ENCODE peak calls at places on chromosomes 7 and 10, in seven cellular contexts. One of them, this sample, is unnamed.

GRCh38 chr7:14761506-14762296 is 140.8 kb downstream of the DGKB start:
- DNase-seq in body of pancreas: peak
- DNase-seq in cardiac muscle cell: peak
- DNase-seq in heart right ventricle: peak
- DNase-seq in trophoblast cell: no peak
- DNase-seq in IMR-90: peak
- DNase-seq in AG04450: peak
- DNase-seq in this sample: peak

GRCh38 chr7:147492621-147493020 is 1097.9 kb upstream of the C7orf33 start:
- DNase-seq in trophoblast cell: no peak
- DNase-seq in IMR-90: peak
- DNase-seq in AG04450: no peak
- DNase-seq in body of pancreas: no peak
- DNase-seq in heart right ventricle: no peak
- DNase-seq in cardiac muscle cell: peak
- DNase-seq in this sample: no peak

GRCh38 chr10:8044908-8045727 is 9.4 kb upstream of the GATA3 start:
- DNase-seq in cardiac muscle cell: no peak
- DNase-seq in heart right ventricle: no peak
- DNase-seq in AG04450: no peak
- DNase-seq in body of pancreas: no peak
- DNase-seq in IMR-90: no peak
- DNase-seq in trophoblast cell: peak
- DNase-seq in this sample: no peak

GRCh38 chr7:105958037-105958436 is 5.0 kb upstream of the CDHR3 start:
- DNase-seq in AG04450: no peak
- DNase-seq in heart right ventricle: no peak
- DNase-seq in trophoblast cell: no peak
- DNase-seq in cardiac muscle cell: no peak
- DNase-seq in body of pancreas: no peak
- DNase-seq in IMR-90: no peak
- DNase-seq in this sample: no peak

GRCh38 chr10:99340650-99341049 is 11.5 kb downstream of the CNNM1 start:
- DNase-seq in body of pancreas: no peak
- DNase-seq in heart right ventricle: no peak
- DNase-seq in AG04450: no peak
- DNase-seq in trophoblast cell: no peak
- DNase-seq in cardiac muscle cell: no peak
- DNase-seq in IMR-90: no peak
- DNase-seq in this sample: no peak

GRCh38 chr10:89553064-89553734 is 17.8 kb upstream of the SLC16A12 start:
- DNase-seq in cardiac muscle cell: peak
- DNase-seq in trophoblast cell: peak
- DNase-seq in AG04450: peak
- DNase-seq in IMR-90: peak
- DNase-seq in body of pancreas: peak
- DNase-seq in heart right ventricle: no peak
- DNase-seq in this sample: no peak

GRCh38 chr7:181738-182137 is 10.6 kb upstream of the FAM20C start:
- DNase-seq in heart right ventricle: no peak
- DNase-seq in cardiac muscle cell: no peak
- DNase-seq in IMR-90: no peak
- DNase-seq in body of pancreas: no peak
- DNase-seq in AG04450: no peak
- DNase-seq in trophoblast cell: no peak
- DNase-seq in this sample: no peak

GRCh38 chr10:113922787-113923570 is 68.5 kb downstream of the NHLRC2 start:
- DNase-seq in IMR-90: no peak
- DNase-seq in body of pancreas: no peak
- DNase-seq in trophoblast cell: no peak
- DNase-seq in AG04450: no peak
- DNase-seq in cardiac muscle cell: no peak
- DNase-seq in heart right ventricle: no peak
- DNase-seq in this sample: no peak

GRCh38 chr7:129951076-129952011 is 1.4 kb downstream of the UBE2H start:
- DNase-seq in trophoblast cell: peak
- DNase-seq in heart right ventricle: peak
- DNase-seq in AG04450: no peak
- DNase-seq in cardiac muscle cell: peak
- DNase-seq in body of pancreas: peak
- DNase-seq in IMR-90: no peak
- DNase-seq in this sample: peak

GRCh38 chr7:151381333-151382078 is 28.3 kb downstream of the WDR86 start:
- DNase-seq in trophoblast cell: no peak
- DNase-seq in heart right ventricle: no peak
- DNase-seq in body of pancreas: no peak
- DNase-seq in cardiac muscle cell: peak
- DNase-seq in AG04450: no peak
- DNase-seq in IMR-90: no peak
- DNase-seq in this sample: no peak

GRCh38 chr7:118104812-118105441 is 79.0 kb upstream of the LSM8 start:
- DNase-seq in cardiac muscle cell: peak
- DNase-seq in trophoblast cell: peak
- DNase-seq in IMR-90: peak
- DNase-seq in body of pancreas: no peak
- DNase-seq in AG04450: no peak
- DNase-seq in heart right ventricle: no peak
- DNase-seq in this sample: no peak

GRCh38 chr10:43417950-43418768 is 9.2 kb upstream of the HNRNPF start:
- DNase-seq in body of pancreas: no peak
- DNase-seq in IMR-90: no peak
- DNase-seq in trophoblast cell: no peak
- DNase-seq in AG04450: no peak
- DNase-seq in heart right ventricle: no peak
- DNase-seq in cardiac muscle cell: peak
- DNase-seq in this sample: no peak

GRCh38 chr10:17113889-17114288 is 15.7 kb downstream of the CUBN start:
- DNase-seq in body of pancreas: peak
- DNase-seq in AG04450: peak
- DNase-seq in IMR-90: peak
- DNase-seq in cardiac muscle cell: peak
- DNase-seq in trophoblast cell: no peak
- DNase-seq in heart right ventricle: no peak
- DNase-seq in this sample: peak

GRCh38 chr7:2529161-2530075 is 9.8 kb downstream of the LFNG start:
- DNase-seq in body of pancreas: peak
- DNase-seq in heart right ventricle: peak
- DNase-seq in trophoblast cell: no peak
- DNase-seq in AG04450: no peak
- DNase-seq in cardiac muscle cell: peak
- DNase-seq in IMR-90: peak
- DNase-seq in this sample: peak

GRCh38 chr7:98250789-98251188 is 1.2 kb downstream of the TECPR1 start:
- DNase-seq in body of pancreas: no peak
- DNase-seq in AG04450: no peak
- DNase-seq in trophoblast cell: peak
- DNase-seq in heart right ventricle: no peak
- DNase-seq in IMR-90: no peak
- DNase-seq in cardiac muscle cell: no peak
- DNase-seq in this sample: no peak

GRCh38 chr10:77667426-77668324 is 30.1 kb upstream of the KCNMA1 start:
- DNase-seq in trophoblast cell: no peak
- DNase-seq in body of pancreas: no peak
- DNase-seq in AG04450: no peak
- DNase-seq in heart right ventricle: no peak
- DNase-seq in cardiac muscle cell: no peak
- DNase-seq in IMR-90: no peak
- DNase-seq in this sample: no peak

GRCh38 chr10:5449823-5450222 is 37.5 kb downstream of the NET1 start:
- DNase-seq in AG04450: peak
- DNase-seq in body of pancreas: no peak
- DNase-seq in trophoblast cell: peak
- DNase-seq in IMR-90: peak
- DNase-seq in heart right ventricle: no peak
- DNase-seq in cardiac muscle cell: peak
- DNase-seq in this sample: no peak

GRCh38 chr10:91061608-91062007 is 140.7 kb upstream of the ANKRD1 start:
- DNase-seq in heart right ventricle: no peak
- DNase-seq in IMR-90: no peak
- DNase-seq in trophoblast cell: no peak
- DNase-seq in body of pancreas: no peak
- DNase-seq in cardiac muscle cell: peak
- DNase-seq in AG04450: no peak
- DNase-seq in this sample: no peak

GRCh38 chr10:110827410-110827809 is 44.3 kb upstream of the PDCD4 start:
- DNase-seq in cardiac muscle cell: peak
- DNase-seq in trophoblast cell: peak
- DNase-seq in body of pancreas: no peak
- DNase-seq in AG04450: peak
- DNase-seq in IMR-90: peak
- DNase-seq in heart right ventricle: no peak
- DNase-seq in this sample: no peak
- H3K27ac ChIP-seq in cardiac muscle cell: peak
- H3K27ac ChIP-seq in trophoblast cell: no peak
- H3K27ac ChIP-seq in body of pancreas: no peak
- H3K27ac ChIP-seq in AG04450: no peak
- H3K27ac ChIP-seq in IMR-90: no peak
- H3K27ac ChIP-seq in heart right ventricle: no peak
- H3K27ac ChIP-seq in this sample: no peak

DNA sequence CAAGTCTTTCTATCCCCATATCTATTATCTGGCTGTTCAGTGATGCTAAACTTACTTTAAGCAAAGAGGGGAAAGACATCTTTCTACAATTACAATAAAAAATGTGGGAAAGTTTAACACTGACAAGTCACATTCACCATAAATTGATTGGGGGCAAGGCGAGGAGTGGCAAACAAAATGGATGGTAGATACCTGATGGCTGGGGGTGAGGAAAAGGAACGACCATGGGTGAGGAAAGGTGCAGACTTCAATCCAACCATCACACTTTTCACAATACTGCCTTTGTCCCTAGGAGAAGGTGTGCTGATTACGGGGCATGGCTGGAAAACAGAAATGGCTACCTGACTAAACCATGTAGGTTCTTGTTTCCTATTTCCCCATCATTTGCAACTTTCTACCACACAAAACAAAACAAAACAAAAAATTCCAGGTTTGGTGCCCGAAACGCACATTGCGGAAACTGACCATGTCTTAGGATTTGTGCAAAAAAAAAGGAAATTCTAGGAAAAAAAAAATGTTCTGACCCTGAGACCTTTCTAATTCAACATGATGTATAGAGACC is 3.8 kb downstream of the RELN start:
- DNase-seq in IMR-90: no peak
- DNase-seq in cardiac muscle cell: no peak
- DNase-seq in trophoblast cell: no peak
- DNase-seq in body of pancreas: no peak
- DNase-seq in AG04450: no peak
- DNase-seq in heart right ventricle: no peak
- DNase-seq in this sample: no peak
- H3K27ac ChIP-seq in IMR-90: no peak
- H3K27ac ChIP-seq in cardiac muscle cell: no peak
- H3K27ac ChIP-seq in trophoblast cell: no peak
- H3K27ac ChIP-seq in body of pancreas: no peak
- H3K27ac ChIP-seq in AG04450: no peak
- H3K27ac ChIP-seq in heart right ventricle: no peak
- H3K27ac ChIP-seq in this sample: no peak

GRCh38 chr10:35456175-35456574 is 119.9 kb downstream of the CCNY start:
- DNase-seq in IMR-90: no peak
- DNase-seq in AG04450: no peak
- DNase-seq in body of pancreas: no peak
- DNase-seq in trophoblast cell: no peak
- DNase-seq in cardiac muscle cell: no peak
- DNase-seq in heart right ventricle: no peak
- DNase-seq in this sample: no peak

GRCh38 chr10:35459449-35459847 is 123.1 kb downstream of the CCNY start:
- DNase-seq in heart right ventricle: no peak
- DNase-seq in trophoblast cell: no peak
- DNase-seq in AG04450: no peak
- DNase-seq in cardiac muscle cell: no peak
- DNase-seq in IMR-90: no peak
- DNase-seq in body of pancreas: no peak
- DNase-seq in this sample: no peak

GRCh38 chr10:35458500-35459448 is 122.5 kb downstream of the CCNY start:
- DNase-seq in trophoblast cell: no peak
- DNase-seq in body of pancreas: no peak
- DNase-seq in heart right ventricle: no peak
- DNase-seq in cardiac muscle cell: no peak
- DNase-seq in IMR-90: no peak
- DNase-seq in AG04450: no peak
- DNase-seq in this sample: peak

GRCh38 chr10:35453855-35454532 is 117.7 kb downstream of the CCNY start:
- DNase-seq in cardiac muscle cell: peak
- DNase-seq in heart right ventricle: no peak
- DNase-seq in body of pancreas: peak
- DNase-seq in AG04450: no peak
- DNase-seq in IMR-90: peak
- DNase-seq in trophoblast cell: peak
- DNase-seq in this sample: no peak

DNA sequence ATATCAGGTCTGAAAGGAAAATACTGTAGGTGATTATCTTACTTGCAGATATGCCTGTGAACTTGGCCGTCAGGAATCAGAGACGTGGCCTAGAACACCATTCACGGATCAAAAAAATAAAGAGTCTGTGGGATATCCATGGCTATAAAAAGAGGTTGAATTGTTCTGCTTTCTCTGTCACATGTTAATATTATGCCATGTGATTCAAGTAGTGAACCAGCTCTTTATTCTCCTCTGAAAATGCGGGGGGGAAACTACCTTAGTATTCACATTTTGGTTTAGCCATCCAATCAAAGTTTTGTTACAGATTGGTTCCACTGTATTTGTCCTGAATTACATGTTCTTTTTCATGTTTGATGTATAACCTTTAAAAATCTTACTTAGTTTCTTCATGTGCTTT is 120.5 kb downstream of the CCNY start:
- DNase-seq in heart right ventricle: no peak
- DNase-seq in trophoblast cell: no peak
- DNase-seq in body of pancreas: no peak
- DNase-seq in cardiac muscle cell: no peak
- DNase-seq in AG04450: no peak
- DNase-seq in IMR-90: no peak
- DNase-seq in this sample: no peak
- H3K27ac ChIP-seq in heart right ventricle: no peak
- H3K27ac ChIP-seq in trophoblast cell: no peak
- H3K27ac ChIP-seq in body of pancreas: no peak
- H3K27ac ChIP-seq in cardiac muscle cell: no peak
- H3K27ac ChIP-seq in AG04450: no peak
- H3K27ac ChIP-seq in IMR-90: no peak
- H3K27ac ChIP-seq in this sample: no peak

GRCh38 chr7:74573499-74573898 is 84.0 kb upstream of the GTF2I start:
- DNase-seq in trophoblast cell: no peak
- DNase-seq in IMR-90: no peak
- DNase-seq in AG04450: no peak
- DNase-seq in heart right ventricle: no peak
- DNase-seq in body of pancreas: no peak
- DNase-seq in cardiac muscle cell: no peak
- DNase-seq in this sample: no peak

GRCh38 chr7:74569501-74570075 is 87.9 kb upstream of the GTF2I start:
- DNase-seq in heart right ventricle: no peak
- DNase-seq in body of pancreas: no peak
- DNase-seq in trophoblast cell: no peak
- DNase-seq in cardiac muscle cell: no peak
- DNase-seq in IMR-90: no peak
- DNase-seq in AG04450: no peak
- DNase-seq in this sample: no peak

GRCh38 chr7:74575083-74575803 is 82.3 kb upstream of the GTF2I start:
- DNase-seq in cardiac muscle cell: peak
- DNase-seq in trophoblast cell: peak
- DNase-seq in IMR-90: peak
- DNase-seq in heart right ventricle: no peak
- DNase-seq in AG04450: no peak
- DNase-seq in body of pancreas: no peak
- DNase-seq in this sample: no peak

GRCh38 chr7:74570533-74571156 is 86.9 kb upstream of the GTF2I start:
- DNase-seq in heart right ventricle: no peak
- DNase-seq in trophoblast cell: no peak
- DNase-seq in cardiac muscle cell: no peak
- DNase-seq in AG04450: no peak
- DNase-seq in IMR-90: no peak
- DNase-seq in body of pancreas: no peak
- DNase-seq in this sample: no peak

GRCh38 chr7:74572301-74573090 is 85.0 kb upstream of the GTF2I start:
- DNase-seq in body of pancreas: no peak
- DNase-seq in cardiac muscle cell: no peak
- DNase-seq in heart right ventricle: peak
- DNase-seq in AG04450: no peak
- DNase-seq in trophoblast cell: no peak
- DNase-seq in IMR-90: no peak
- DNase-seq in this sample: no peak
- H3K27ac ChIP-seq in body of pancreas: no peak
- H3K27ac ChIP-seq in cardiac muscle cell: peak
- H3K27ac ChIP-seq in heart right ventricle: no peak
- H3K27ac ChIP-seq in AG04450: no peak
- H3K27ac ChIP-seq in trophoblast cell: no peak
- H3K27ac ChIP-seq in IMR-90: no peak
- H3K27ac ChIP-seq in this sample: no peak